ENCODE peak calls at places on chromosomes 16 and 17, in nine cellular contexts. R is head of caudate nucleus; X is stimulated activated CD4-positive, alpha-beta T cell treated with anti-CD3 and anti-CD28 coated beads, Interleukin-1b, Interleukin-23, amount 100 ng/mL, for 24 hours; F is T-helper 17 cell; W is Caco-2; B is breast epithelium; A is ecto neural progenitor cell; O is non-pigmented ciliary epithelial cell; S is effector CD4-positive, alpha-beta T cell. Y is an unnamed sample.
A peak's percentile ranks its signal among the peaks of the same experiment; 100 is the strongest.

GRCh38 chr17:70535986-70536385 is 366.7 kb downstream of the KCNJ2 start:
- DNase-seq in R (no peak), W (no peak), F (no peak), B (no peak), S (no peak), A (no peak), X (no peak), O (no peak), Y (no peak)

GRCh38 chr17:76039121-76039520 is 12.0 kb upstream of the EVPL start:
- DNase-seq in F (no peak), R (no peak), O (no peak), S (no peak), X (no peak), W (no peak), A (no peak), B (no peak), Y (no peak)

GRCh38 chr16:69526831-69527655 is 38.7 kb upstream of the NFAT5 start:
- DNase-seq in F (no peak), B (no peak), R (no peak), O (no peak), W (no peak), S (no peak), X (no peak), A (no peak), Y (no peak)

GRCh38 chr16:80462902-80463301 is 77.9 kb upstream of the DYNLRB2 start:
- DNase-seq in F (no peak), W (peak; percentile 49), B (no peak), A (no peak), O (no peak), R (no peak), X (no peak), S (no peak), Y (no peak)

GRCh38 chr17:81666092-81666341 is 388 bp downstream of the OXLD1 start:
- DNase-seq in R (no peak), S (no peak), F (no peak), B (no peak), O (no peak), A (no peak), W (no peak), X (no peak), Y (no peak)

GRCh38 chr16:89307421-89307805 is 89.9 kb downstream of the ZNF778 start:
- DNase-seq in R (no peak), S (no peak), A (no peak), O (no peak), F (no peak), W (no peak), B (no peak), X (no peak), Y (no peak)

GRCh38 chr16:698911-699671 is 6.5 kb downstream of the FBXL16 start:
- DNase-seq in S (no peak), A (no peak), B (no peak), X (no peak), O (no peak), F (no peak), W (no peak), R (no peak), Y (no peak)

GRCh38 chr16:66502020-66502913 is 47.7 kb downstream of the TK2 start:
- DNase-seq in X (no peak), R (peak; percentile 2), S (no peak), B (peak; percentile 56), W (peak; percentile 47), F (no peak), O (no peak), A (no peak), Y (no peak)

GRCh38 chr17:1120596-1121441 is 59.0 kb downstream of the ABR start:
- DNase-seq in R (no peak), X (no peak), O (no peak), A (no peak), W (no peak), S (no peak), F (no peak), B (no peak), Y (no peak)